ENCODE peak calls at places on chromosome 16, in six cellular contexts. One of them, this sample, is unnamed.

GRCh38 chr16:15961060-15961511 is 11.7 kb downstream of the ABCC1 start:
- DNase-seq in transverse colon: no peak
- DNase-seq in A549: no peak
- DNase-seq in uterus: no peak
- DNase-seq in colonic mucosa: no peak
- DNase-seq in AG04450: no peak
- DNase-seq in this sample: no peak

GRCh38 chr16:31764103-31764502 is 109.5 kb upstream of the ZNF267 start:
- DNase-seq in uterus: no peak
- DNase-seq in A549: no peak
- DNase-seq in AG04450: no peak
- DNase-seq in transverse colon: no peak
- DNase-seq in colonic mucosa: no peak
- DNase-seq in this sample: no peak

GRCh38 chr16:6835941-6836340 is 496.7 kb upstream of the RBFOX1 start:
- DNase-seq in transverse colon: no peak
- DNase-seq in AG04450: no peak
- DNase-seq in colonic mucosa: no peak
- DNase-seq in A549: no peak
- DNase-seq in uterus: no peak
- DNase-seq in this sample: no peak

GRCh38 chr16:4375717-4376116 is 4.1 kb downstream of the VASN start:
- DNase-seq in transverse colon: no peak
- DNase-seq in AG04450: no peak
- DNase-seq in uterus: no peak
- DNase-seq in colonic mucosa: no peak
- DNase-seq in A549: no peak
- DNase-seq in this sample: no peak

GRCh38 chr16:30997887-30998711 is 12.3 kb downstream of the STX1B start:
- DNase-seq in AG04450: peak
- DNase-seq in A549: peak
- DNase-seq in transverse colon: no peak
- DNase-seq in uterus: peak
- DNase-seq in colonic mucosa: no peak
- DNase-seq in this sample: no peak

GRCh38 chr16:85265789-85266188 is 153.5 kb upstream of the CIBAR2 start:
- DNase-seq in transverse colon: no peak
- DNase-seq in A549: no peak
- DNase-seq in uterus: no peak
- DNase-seq in colonic mucosa: no peak
- DNase-seq in AG04450: no peak
- DNase-seq in this sample: no peak

GRCh38 chr16:610513-611381 is 20.0 kb upstream of the WFIKKN1 start:
- DNase-seq in A549: no peak
- DNase-seq in transverse colon: peak
- DNase-seq in uterus: no peak
- DNase-seq in colonic mucosa: peak
- DNase-seq in AG04450: no peak
- DNase-seq in this sample: peak

GRCh38 chr16:65672960-65673359 is 551.1 kb upstream of the CDH11 start:
- DNase-seq in A549: no peak
- DNase-seq in colonic mucosa: no peak
- DNase-seq in transverse colon: no peak
- DNase-seq in AG04450: no peak
- DNase-seq in uterus: no peak
- DNase-seq in this sample: no peak

GRCh38 chr16:21302898-21303528 is 24.9 kb upstream of the CRYM start:
- DNase-seq in transverse colon: peak
- DNase-seq in A549: peak
- DNase-seq in uterus: no peak
- DNase-seq in AG04450: peak
- DNase-seq in colonic mucosa: peak
- DNase-seq in this sample: peak

GRCh38 chr16:61858996-61859395 is 177.2 kb downstream of the CDH8 start:
- DNase-seq in AG04450: no peak
- DNase-seq in uterus: no peak
- DNase-seq in colonic mucosa: no peak
- DNase-seq in A549: peak
- DNase-seq in transverse colon: no peak
- DNase-seq in this sample: no peak

GRCh38 chr16:84806256-84806889 is 13.4 kb upstream of the CRISPLD2 start:
- DNase-seq in colonic mucosa: no peak
- DNase-seq in transverse colon: no peak
- DNase-seq in uterus: no peak
- DNase-seq in A549: peak
- DNase-seq in AG04450: peak
- DNase-seq in this sample: no peak

GRCh38 chr16:76946879-76947278 is 244.1 kb upstream of the MON1B start:
- DNase-seq in colonic mucosa: no peak
- DNase-seq in AG04450: peak
- DNase-seq in uterus: no peak
- DNase-seq in A549: peak
- DNase-seq in transverse colon: no peak
- DNase-seq in this sample: no peak

GRCh38 chr16:53991181-53992056 is 287.5 kb downstream of the FTO start:
- DNase-seq in A549: no peak
- DNase-seq in colonic mucosa: no peak
- DNase-seq in AG04450: peak
- DNase-seq in uterus: no peak
- DNase-seq in transverse colon: no peak
- DNase-seq in this sample: no peak

GRCh38 chr16:5035909-5036227 is 2.1 kb upstream of the NAGPA start:
- DNase-seq in uterus: no peak
- DNase-seq in AG04450: no peak
- DNase-seq in colonic mucosa: no peak
- DNase-seq in transverse colon: no peak
- DNase-seq in A549: no peak
- DNase-seq in this sample: no peak

GRCh38 chr16:54957403-54957802 is 26.7 kb downstream of the IRX5 start:
- DNase-seq in transverse colon: peak
- DNase-seq in uterus: no peak
- DNase-seq in colonic mucosa: peak
- DNase-seq in AG04450: no peak
- DNase-seq in A549: peak
- DNase-seq in this sample: no peak

GRCh38 chr16:49755291-49755611 is 100.7 kb downstream of the ZNF423 start:
- DNase-seq in transverse colon: no peak
- DNase-seq in AG04450: peak
- DNase-seq in A549: peak
- DNase-seq in colonic mucosa: peak
- DNase-seq in uterus: no peak
- DNase-seq in this sample: no peak

GRCh38 chr16:88681709-88682451 is 4.4 kb downstream of the SNAI3 start:
- DNase-seq in uterus: no peak
- DNase-seq in A549: no peak
- DNase-seq in colonic mucosa: no peak
- DNase-seq in transverse colon: peak
- DNase-seq in AG04450: no peak
- DNase-seq in this sample: no peak

GRCh38 chr16:17470002-17470870 is 524 bp downstream of the XYLT1 start:
- DNase-seq in colonic mucosa: peak
- DNase-seq in A549: no peak
- DNase-seq in AG04450: no peak
- DNase-seq in transverse colon: peak
- DNase-seq in uterus: peak
- DNase-seq in this sample: no peak

GRCh38 chr16:26058326-26058725 is 366.6 kb downstream of the HS3ST4 start:
- DNase-seq in AG04450: no peak
- DNase-seq in uterus: no peak
- DNase-seq in transverse colon: no peak
- DNase-seq in colonic mucosa: no peak
- DNase-seq in A549: no peak
- DNase-seq in this sample: no peak

GRCh38 chr16:87447323-87447722 is 45.5 kb downstream of the ZCCHC14 start:
- DNase-seq in AG04450: peak
- DNase-seq in uterus: no peak
- DNase-seq in colonic mucosa: no peak
- DNase-seq in A549: no peak
- DNase-seq in transverse colon: no peak
- DNase-seq in this sample: no peak

GRCh38 chr16:89720859-89721643 is at the start of the genes VPS9D1 and ZNF276:
- DNase-seq in AG04450: no peak
- DNase-seq in transverse colon: peak
- DNase-seq in A549: peak
- DNase-seq in uterus: peak
- DNase-seq in colonic mucosa: peak
- DNase-seq in this sample: no peak

GRCh38 chr16:89106533-89107208 is 13.0 kb downstream of the ACSF3 start:
- DNase-seq in AG04450: no peak
- DNase-seq in transverse colon: no peak
- DNase-seq in uterus: no peak
- DNase-seq in A549: no peak
- DNase-seq in colonic mucosa: no peak
- DNase-seq in this sample: no peak

GRCh38 chr16:15946257-15947044 is 3.0 kb upstream of the ABCC1 start:
- DNase-seq in AG04450: peak
- DNase-seq in A549: peak
- DNase-seq in colonic mucosa: no peak
- DNase-seq in transverse colon: no peak
- DNase-seq in uterus: no peak
- DNase-seq in this sample: no peak

GRCh38 chr16:69438465-69438864 is 14.0 kb downstream of the CYB5B start:
- DNase-seq in colonic mucosa: no peak
- DNase-seq in transverse colon: no peak
- DNase-seq in A549: no peak
- DNase-seq in uterus: no peak
- DNase-seq in AG04450: no peak
- DNase-seq in this sample: no peak

GRCh38 chr16:48608871-48609452 is 1.0 kb downstream of the N4BP1 start:
- DNase-seq in A549: no peak
- DNase-seq in colonic mucosa: no peak
- DNase-seq in uterus: no peak
- DNase-seq in AG04450: no peak
- DNase-seq in transverse colon: no peak
- DNase-seq in this sample: no peak

GRCh38 chr16:50311134-50311528 is 44.8 kb downstream of the ADCY7 start:
- DNase-seq in AG04450: no peak
- DNase-seq in colonic mucosa: no peak
- DNase-seq in transverse colon: no peak
- DNase-seq in A549: no peak
- DNase-seq in uterus: no peak
- DNase-seq in this sample: no peak

GRCh38 chr16:88782454-88783390 is 2.3 kb downstream of the PIEZO1 start:
- DNase-seq in A549: no peak
- DNase-seq in AG04450: no peak
- DNase-seq in uterus: peak
- DNase-seq in colonic mucosa: no peak
- DNase-seq in transverse colon: no peak
- DNase-seq in this sample: peak

DNA sequence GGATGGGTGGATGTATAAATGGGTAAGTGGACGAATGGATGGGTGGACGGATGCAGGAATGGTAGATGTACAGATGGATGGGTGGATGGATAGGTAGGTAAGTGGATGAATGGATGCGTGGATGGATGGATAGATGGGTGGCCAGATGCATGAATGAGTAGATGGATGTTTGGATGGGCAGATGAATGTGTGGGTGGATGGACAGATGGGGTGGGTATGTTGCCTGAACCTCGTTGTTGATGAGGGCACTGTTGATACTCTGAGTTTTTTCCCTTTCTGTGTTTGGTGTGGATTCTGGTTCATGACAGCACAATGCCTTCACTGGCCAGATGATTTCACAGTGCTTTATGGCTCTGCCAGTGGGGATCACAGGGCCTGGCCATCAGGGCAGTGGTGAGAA is 208.3 kb downstream of the NPIPB11 start:
- DNase-seq in AG04450: no peak
- DNase-seq in colonic mucosa: no peak
- DNase-seq in uterus: peak
- DNase-seq in transverse colon: peak
- DNase-seq in A549: no peak
- DNase-seq in this sample: no peak
- H3K27ac ChIP-seq in AG04450: peak
- H3K27ac ChIP-seq in colonic mucosa: no peak
- H3K27ac ChIP-seq in uterus: peak
- H3K27ac ChIP-seq in transverse colon: peak
- H3K27ac ChIP-seq in A549: no peak
- H3K27ac ChIP-seq in this sample: no peak

DNA sequence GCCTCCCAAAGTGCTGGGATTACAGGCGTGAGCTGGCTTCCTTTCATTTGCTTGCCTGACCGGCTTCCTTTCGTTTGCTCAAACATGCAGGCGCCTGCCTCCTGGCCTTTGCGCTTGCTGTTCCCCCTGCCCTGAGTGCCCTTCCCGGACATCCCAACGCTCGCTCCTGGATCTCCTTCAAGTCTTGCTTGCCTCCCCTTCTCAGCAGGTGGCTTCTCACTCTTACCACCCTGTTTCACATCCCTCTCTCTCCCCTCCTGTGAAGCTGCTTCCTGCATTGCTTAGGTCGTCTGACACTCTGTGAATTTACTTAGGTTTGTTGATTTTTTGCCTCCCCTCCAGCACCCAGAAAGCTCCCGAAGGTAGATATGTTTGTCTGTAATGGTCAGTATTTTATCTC is 25.6 kb upstream of the NDRG4 start:
- DNase-seq in colonic mucosa: no peak
- DNase-seq in uterus: no peak
- DNase-seq in transverse colon: no peak
- DNase-seq in AG04450: no peak
- DNase-seq in A549: no peak
- DNase-seq in this sample: no peak
- H3K27ac ChIP-seq in colonic mucosa: no peak
- H3K27ac ChIP-seq in uterus: no peak
- H3K27ac ChIP-seq in transverse colon: no peak
- H3K27ac ChIP-seq in AG04450: no peak
- H3K27ac ChIP-seq in A549: no peak
- H3K27ac ChIP-seq in this sample: no peak

GRCh38 chr16:19429271-19429670 is 11.6 kb downstream of the TMC5 start:
- DNase-seq in transverse colon: no peak
- DNase-seq in AG04450: no peak
- DNase-seq in A549: peak
- DNase-seq in uterus: no peak
- DNase-seq in colonic mucosa: no peak
- DNase-seq in this sample: no peak
- H3K27ac ChIP-seq in transverse colon: peak
- H3K27ac ChIP-seq in AG04450: no peak
- H3K27ac ChIP-seq in A549: peak
- H3K27ac ChIP-seq in uterus: no peak
- H3K27ac ChIP-seq in colonic mucosa: peak
- H3K27ac ChIP-seq in this sample: no peak

GRCh38 chr16:11679941-11680911 is 12.0 kb downstream of the SNN start:
- DNase-seq in AG04450: no peak
- DNase-seq in colonic mucosa: no peak
- DNase-seq in uterus: no peak
- DNase-seq in transverse colon: no peak
- DNase-seq in A549: no peak
- DNase-seq in this sample: no peak

GRCh38 chr16:11677451-11677951 is 9.2 kb downstream of the SNN start:
- DNase-seq in colonic mucosa: no peak
- DNase-seq in A549: no peak
- DNase-seq in uterus: no peak
- DNase-seq in transverse colon: no peak
- DNase-seq in AG04450: no peak
- DNase-seq in this sample: no peak

GRCh38 chr16:11679250-11679649 is 11.0 kb downstream of the SNN start:
- DNase-seq in A549: no peak
- DNase-seq in uterus: no peak
- DNase-seq in colonic mucosa: no peak
- DNase-seq in transverse colon: no peak
- DNase-seq in AG04450: no peak
- DNase-seq in this sample: no peak

GRCh38 chr16:11676799-11677198 is 8.5 kb downstream of the SNN start:
- DNase-seq in transverse colon: no peak
- DNase-seq in A549: no peak
- DNase-seq in uterus: no peak
- DNase-seq in colonic mucosa: no peak
- DNase-seq in AG04450: no peak
- DNase-seq in this sample: no peak

GRCh38 chr16:11677959-11678881 is 10.0 kb downstream of the SNN start:
- DNase-seq in uterus: no peak
- DNase-seq in colonic mucosa: no peak
- DNase-seq in AG04450: no peak
- DNase-seq in transverse colon: no peak
- DNase-seq in A549: no peak
- DNase-seq in this sample: no peak
- H3K27ac ChIP-seq in uterus: no peak
- H3K27ac ChIP-seq in colonic mucosa: no peak
- H3K27ac ChIP-seq in AG04450: peak
- H3K27ac ChIP-seq in transverse colon: peak
- H3K27ac ChIP-seq in A549: peak
- H3K27ac ChIP-seq in this sample: no peak

This sample was measured in keratinocyte.